ENCODE peak calls at places on chromosomes 12 and 14, in nine cellular contexts. U is amygdala; R is Ammon's horn; B is Caki2; J is HFFc6; Y is activated CD4-positive, alpha-beta memory T cell treated with anti-CD3 and anti-CD28 coated beads for 36 hours; O is AG20443; D is aorta; I is psoas muscle. A is an unnamed sample.
A peak's percentile ranks its signal among the peaks of the same experiment; 100 is the strongest.

GRCh38 chr12:25996677-25997076 is 38.2 kb downstream of the RASSF8 start:
- DNase-seq in O (no peak), U (no peak), R (no peak), D (no peak), B (no peak), I (no peak), J (no peak), Y (no peak), A (no peak)

GRCh38 chr12:68932701-68933563 is at the start of gene CPM:
- DNase-seq in I (peak; percentile 72), B (peak; percentile 90), D (peak; percentile 81), R (peak; percentile 77), Y (peak; percentile 81), O (peak; percentile 90), U (peak; percentile 77), J (no peak), A (peak; percentile 49)

GRCh38 chr14:50451854-50452253 is 55.2 kb upstream of the CDKL1 start:
- DNase-seq in I (no peak), B (no peak), D (no peak), O (no peak), J (no peak), Y (no peak), R (no peak), U (no peak), A (no peak)

GRCh38 chr12:94039914-94040313 is 108.5 kb upstream of the PLXNC1 start:
- DNase-seq in U (no peak), D (no peak), B (no peak), J (no peak), I (no peak), Y (no peak), O (peak; percentile 58), R (no peak), A (no peak)

GRCh38 chr12:64828713-64829112 is 4.3 kb downstream of the TBC1D30 start:
- DNase-seq in B (no peak), J (no peak), I (no peak), U (no peak), D (no peak), Y (no peak), R (no peak), O (no peak), A (no peak)

GRCh38 chr12:48980389-48980952 is 2.3 kb downstream of the WNT1 start:
- DNase-seq in Y (peak; percentile 57), I (no peak), D (no peak), B (no peak), U (no peak), J (no peak), O (no peak), R (no peak), A (no peak)

GRCh38 chr12:47317182-47317915 is 237.6 kb upstream of the AMIGO2 start:
- DNase-seq in U (no peak), J (peak; percentile 29), I (no peak), R (no peak), D (no peak), Y (no peak), B (no peak), O (no peak), A (no peak)

GRCh38 chr12:92608418-92609091 is 94.2 kb upstream of the PLEKHG7 start:
- DNase-seq in J (peak; percentile 57), B (peak; percentile 72), U (no peak), O (peak; percentile 54), R (peak; percentile 68), D (no peak), I (no peak), Y (no peak), A (peak; percentile 17)

GRCh38 chr14:67725171-67725570 is 23.5 kb downstream of the RDH12 start:
- DNase-seq in D (no peak), U (no peak), O (no peak), R (no peak), B (no peak), J (no peak), Y (no peak), I (no peak), A (no peak)

GRCh38 chr14:22797017-22797917 is 18.0 kb downstream of the SLC7A7 start:
- DNase-seq in I (no peak), O (no peak), J (no peak), B (peak; percentile 27), R (no peak), Y (no peak), U (no peak), D (no peak), A (no peak)

GRCh38 chr14:105532111-105532623 is 5.8 kb downstream of the TMEM121 start:
- DNase-seq in U (no peak), B (no peak), I (no peak), Y (no peak), J (no peak), R (no peak), D (no peak), O (no peak), A (no peak)

GRCh38 chr12:132438139-132438700 is 51.7 kb upstream of the FBRSL1 start:
- DNase-seq in J (no peak), B (no peak), I (no peak), U (no peak), D (no peak), Y (no peak), O (no peak), R (no peak), A (no peak)

GRCh38 chr12:75585309-75585708 is 73.9 kb upstream of the KRR1 start:
- DNase-seq in J (peak; percentile 84), Y (no peak), U (no peak), R (no peak), I (no peak), D (no peak), O (no peak), B (peak; percentile 51), A (peak; percentile 16)

GRCh38 chr12:82438356-82438755 is 80.0 kb downstream of the METTL25 start:
- DNase-seq in O (no peak), D (no peak), Y (no peak), R (no peak), J (no peak), I (no peak), U (no peak), B (no peak), A (no peak)

GRCh38 chr14:23640524-23641141 is 4.5 kb downstream of the DHRS2 start:
- DNase-seq in B (no peak), I (peak; percentile 40), D (no peak), O (peak; percentile 72), J (peak; percentile 40), U (no peak), Y (no peak), R (peak; percentile 30), A (no peak)

GRCh38 chr12:89544730-89545184 is 18.9 kb upstream of the POC1B start:
- DNase-seq in D (peak; percentile 58), Y (no peak), U (peak; percentile 3), R (peak; percentile 44), I (peak; percentile 37), J (peak; percentile 42), O (peak; percentile 17), B (peak; percentile 60), A (no peak)

GRCh38 chr12:129215436-129216025 is 362.3 kb downstream of the GLT1D1 start:
- DNase-seq in I (no peak), B (peak; percentile 76), Y (no peak), U (no peak), J (no peak), D (no peak), O (no peak), R (no peak), A (no peak)

GRCh38 chr14:56742391-56742790 is 67.9 kb downstream of the OTX2 start:
- DNase-seq in O (no peak), J (no peak), U (no peak), D (no peak), B (no peak), I (no peak), R (no peak), Y (no peak), A (no peak)

GRCh38 chr12:57523706-57524614 is 1.3 kb downstream of the MBD6 start:
- DNase-seq in R (no peak), B (no peak), I (no peak), U (no peak), J (no peak), Y (peak; percentile 30), D (no peak), O (no peak), A (no peak)

A was measured in hepatic stellate cell.